ENCODE peak calls at places on chromosomes 1 and 21, in seven cellular contexts. Z, D, R, U, S, C and H are unnamed samples. For H3K36me3, the result is how much of the 10 kb centered on the place peaks cover.

GRCh38 chr21:23664193-23664694 is 1943.0 kb downstream of the MRPL39 start:
- DNase-seq in S (no peak), Z (peak), R (no peak), U (no peak), D (no peak), C (no peak), H (no peak)

GRCh38 chr1:182003953-182004586 is 57.4 kb downstream of the ZNF648 start:
- DNase-seq in D (peak), R (no peak), U (no peak), S (no peak), C (no peak), Z (no peak), H (no peak)

GRCh38 chr21:20946701-20947100 is 51.5 kb upstream of the NCAM2 start:
- DNase-seq in Z (no peak), U (no peak), R (no peak), C (no peak), S (no peak), D (no peak), H (no peak)

GRCh38 chr1:30437059-30437576 is 286.3 kb downstream of the MATN1 start:
- DNase-seq in S (no peak), U (no peak), C (no peak), R (no peak), Z (no peak), D (no peak), H (no peak)

GRCh38 chr1:54798769-54799641 is 2.1 kb downstream of the TTC22 start:
- DNase-seq in S (no peak), R (no peak), D (no peak), U (peak), Z (no peak), C (no peak), H (peak)

GRCh38 chr1:235898126-235898525 is 31.4 kb upstream of the LYST start:
- DNase-seq in R (no peak), D (no peak), C (no peak), Z (no peak), S (no peak), U (no peak), H (no peak)

GRCh38 chr1:107141491-107142369 is 891 bp downstream of the NTNG1 start:
- DNase-seq in U (peak), D (peak), S (peak), C (peak), R (peak), Z (peak), H (peak)

GRCh38 chr1:203197625-203198024 is 11.1 kb upstream of the CHI3L1 start:
- DNase-seq in U (no peak), D (no peak), Z (no peak), C (no peak), R (peak), S (peak), H (no peak)

GRCh38 chr1:193358419-193358818 is 172.0 kb upstream of the B3GALT2 start:
- DNase-seq in C (no peak), Z (no peak), D (no peak), R (no peak), S (no peak), U (no peak), H (no peak)

GRCh38 chr1:74481607-74482006 is 30.8 kb downstream of the LRRC53 start:
- DNase-seq in Z (no peak), D (no peak), S (no peak), R (no peak), U (no peak), C (no peak), H (no peak)

GRCh38 chr1:111719561-111720239 is 19.5 kb downstream of the INKA2 start:
- DNase-seq in S (no peak), C (no peak), D (no peak), R (no peak), Z (no peak), U (peak), H (no peak)

GRCh38 chr1:22039594-22040347 is 12.7 kb upstream of the CDC42 start:
- DNase-seq in C (peak), Z (peak), S (no peak), U (peak), D (peak), R (peak), H (peak)

DNA sequence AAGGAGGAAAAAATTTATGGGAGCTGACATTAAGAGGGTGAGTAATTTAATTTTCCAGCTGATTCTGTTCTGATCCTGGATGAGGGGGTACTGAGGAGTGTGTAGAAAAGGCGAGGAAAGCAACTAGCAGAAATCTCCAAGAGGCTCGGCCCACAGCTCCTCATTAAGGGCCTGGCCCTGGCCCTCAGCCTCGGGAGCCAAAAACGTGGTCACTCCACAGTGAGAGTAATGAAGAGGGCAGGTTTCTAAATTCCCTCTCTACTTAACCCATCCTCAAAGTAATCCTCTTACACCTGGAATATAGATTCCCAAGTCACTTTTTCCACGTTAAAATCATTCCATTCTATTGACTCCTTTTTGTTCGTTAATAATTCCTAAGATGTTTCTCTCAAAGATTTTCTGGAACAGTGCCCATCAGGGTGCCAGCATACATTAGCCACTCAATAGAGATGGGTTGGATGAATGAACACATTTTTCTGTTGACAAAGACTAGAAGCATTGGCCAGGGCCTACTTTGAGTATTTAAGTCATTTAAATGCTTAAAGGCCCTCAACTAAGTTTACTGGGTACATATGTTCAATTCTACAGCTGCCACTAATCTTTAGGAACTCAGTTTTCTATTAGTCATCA is 1.1 kb upstream of the COL11A1 start:
- DNase-seq in D (no peak), S (no peak), C (no peak), U (no peak), Z (no peak), R (no peak), H (no peak)
- H3K4me3 ChIP-seq in D (no peak), S (no peak), C (no peak), U (no peak), Z (no peak), R (no peak), H (no peak)

DNA sequence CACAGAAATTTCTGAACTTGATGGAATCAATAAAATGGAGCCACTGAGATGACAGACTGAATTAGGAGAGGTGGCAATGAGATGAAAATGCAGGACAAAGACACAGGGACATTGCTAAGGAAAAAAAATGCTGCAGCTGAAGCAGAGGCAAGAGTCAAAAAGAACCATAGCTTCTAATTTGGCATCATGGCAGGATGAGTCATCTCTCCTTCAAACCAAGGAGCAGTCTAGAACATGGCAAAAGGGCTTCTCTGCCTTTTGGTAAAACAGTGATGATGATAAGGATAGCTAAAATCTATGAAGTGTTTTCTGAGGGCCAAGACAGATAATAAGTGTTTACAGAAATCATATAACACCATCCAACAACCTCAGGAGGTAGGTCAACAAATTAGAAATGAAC is 16.8 kb downstream of the SLC19A2 start:
- DNase-seq in C (no peak), S (no peak), D (no peak), U (peak), Z (no peak), R (no peak), H (no peak)
- H3K36me3 ChIP-seq in C (under half), S (under half), D (half or more), U (under half), Z (under half), R (under half), H (under half)

DNA sequence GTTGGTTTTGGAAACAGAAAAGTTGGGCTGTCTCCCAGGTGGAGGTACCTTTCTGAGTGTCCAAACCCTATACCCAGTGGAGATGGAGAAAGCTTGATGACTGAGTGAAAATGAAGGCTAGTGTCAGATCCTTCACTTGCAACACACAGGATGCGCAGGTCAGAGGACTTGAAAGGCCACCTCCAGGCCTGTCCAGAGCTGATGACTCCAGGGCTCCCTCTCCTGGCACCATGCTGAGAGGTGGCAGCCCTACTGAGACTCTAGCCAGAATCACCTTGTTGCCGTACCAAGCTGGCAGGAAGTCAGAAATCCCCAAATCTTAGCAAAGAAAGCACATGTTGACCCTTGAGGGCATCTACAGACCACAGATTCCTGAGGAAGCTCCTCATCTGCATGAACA is 16.4 kb downstream of the KNCN start:
- DNase-seq in D (peak), C (no peak), R (no peak), S (no peak), U (peak), Z (peak), H (no peak)
- TF ChIP-seq CTCF in D (peak), C (peak), R (peak), S (no peak), U (peak), Z (peak), H (peak)

GRCh38 chr1:220221670-220222069 is 50.6 kb downstream of the RAB3GAP2 start:
- DNase-seq in U (no peak), C (no peak), Z (no peak), D (no peak), R (no peak), S (no peak), H (no peak)
- H3K4me3 ChIP-seq in U (no peak), C (no peak), Z (no peak), D (no peak), R (no peak), S (no peak), H (peak)

DNA sequence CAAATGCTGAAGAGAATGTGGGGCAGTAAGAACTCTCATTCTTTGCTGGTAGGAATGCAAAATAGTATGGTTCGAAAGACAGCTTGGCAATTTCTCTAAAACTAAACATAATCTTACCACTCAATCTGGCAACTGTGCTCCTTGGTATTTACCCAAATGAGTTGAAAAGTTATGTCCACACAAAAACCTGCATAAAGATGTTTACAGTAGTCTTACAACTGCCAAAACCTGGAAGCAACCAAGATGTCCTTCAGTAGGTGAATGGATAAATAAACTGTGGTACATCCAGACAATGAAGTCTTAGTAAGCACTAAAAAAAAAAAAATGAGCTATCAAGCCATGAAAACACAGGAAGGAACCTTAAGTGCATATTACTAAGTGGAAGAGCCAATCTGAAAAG is 26.4 kb downstream of the TARBP1 start:
- DNase-seq in U (no peak), Z (no peak), S (no peak), C (no peak), R (no peak), D (no peak), H (no peak)
- H3K36me3 ChIP-seq in U (under half), Z (under half), S (under half), C (under half), R (under half), D (under half), H (under half)